ENCODE peak calls at places on chromosomes 7 and 10, in four cellular contexts. M, O, K and H are unnamed samples.
A peak's percentile ranks its signal among the peaks of the same experiment; 100 is the strongest.

GRCh38 chr7:3283130-3283704 is 17.8 kb upstream of the SDK1 start:
- DNase-seq in K (no peak), O (no peak), M (no peak), H (no peak)

GRCh38 chr10:21479553-21480315 is 45.7 kb downstream of the SKIDA1 start:
- DNase-seq in O (peak; percentile 27), K (no peak), M (no peak), H (no peak)

GRCh38 chr10:484441-484924 is 205.0 kb downstream of the DIP2C start:
- DNase-seq in M (no peak), O (no peak), K (no peak), H (peak; percentile 63)

GRCh38 chr10:78937388-78937787 is 131.4 kb upstream of the ZMIZ1 start:
- DNase-seq in K (no peak), M (no peak), O (no peak), H (no peak)

GRCh38 chr10:53983431-53983830 is 817.6 kb downstream of the PCDH15 start:
- DNase-seq in K (no peak), M (no peak), O (no peak), H (no peak)

GRCh38 chr10:16314259-16314658 is 122.6 kb upstream of the PTER start:
- DNase-seq in K (peak; percentile 15), M (no peak), O (peak; percentile 20), H (no peak)

GRCh38 chr7:111931016-111931517 is 275.1 kb downstream of the DOCK4 start:
- DNase-seq in K (no peak), O (peak; percentile 96), M (no peak), H (no peak)

GRCh38 chr7:133822001-133822641 is 305.0 kb upstream of the LRGUK start:
- DNase-seq in O (no peak), M (no peak), K (no peak), H (no peak)

GRCh38 chr7:114879554-114879953 is 42.3 kb upstream of the MDFIC start:
- DNase-seq in K (no peak), M (no peak), O (no peak), H (no peak)

GRCh38 chr7:41979834-41980307 is 257.1 kb downstream of the GLI3 start:
- DNase-seq in O (peak; percentile 3), M (no peak), K (peak; percentile 20), H (peak; percentile 57)

GRCh38 chr10:127016331-127016730 is 111.1 kb downstream of the DOCK1 start:
- DNase-seq in O (no peak), M (no peak), K (no peak), H (no peak)

GRCh38 chr10:85851300-85851699 is 515.3 kb downstream of the GRID1 start:
- DNase-seq in O (no peak), K (no peak), M (no peak), H (no peak)

GRCh38 chr7:120825152-120825551 is 32.8 kb downstream of the TSPAN12 start:
- DNase-seq in K (no peak), O (no peak), M (no peak), H (no peak)

DNA sequence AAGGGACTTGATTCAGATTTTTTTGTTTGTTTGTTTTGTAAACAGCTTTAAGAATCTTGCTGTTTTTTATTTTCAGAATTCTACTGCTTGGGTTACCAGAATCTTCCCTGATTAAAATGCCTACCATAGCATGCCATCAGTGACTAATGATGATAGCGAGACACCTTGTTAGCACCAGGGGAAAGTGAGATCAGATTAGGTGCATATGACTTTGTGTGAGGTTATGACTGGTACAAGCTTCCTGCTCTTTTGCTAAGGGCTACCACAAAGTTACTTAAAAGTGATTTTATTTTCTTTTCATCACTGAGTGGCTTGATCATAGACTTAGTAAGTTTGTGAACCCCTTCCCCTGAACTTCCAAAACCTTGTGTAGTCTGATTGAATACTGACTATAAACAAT is 93.5 kb downstream of the SND1 start:
- DNase-seq in M (no peak), K (no peak), O (no peak), H (no peak)
- TF ChIP-seq CREB1 in M (no peak), K (no peak), O (no peak), H (no peak)

GRCh38 chr10:29285624-29286051 is 3.2 kb upstream of the LYZL1 start:
- DNase-seq in M (peak; percentile 57), K (no peak), O (no peak), H (no peak)
- TF ChIP-seq CBX5 in M (peak; percentile 20), K (no peak), O (no peak), H (no peak)

GRCh38 chr7:24319209-24319608 is 35.2 kb downstream of the NPY start:
- DNase-seq in M (no peak), O (no peak), K (no peak), H (no peak)
- TF ChIP-seq CREB1 in M (no peak), O (no peak), K (no peak), H (no peak)

GRCh38 chr10:33178026-33178755 is 156.3 kb downstream of the NRP1 start:
- DNase-seq in K (no peak), M (no peak), O (no peak), H (no peak)
- TF ChIP-seq CBX5 in K (no peak), M (no peak), O (no peak), H (no peak)

GRCh38 chr7:150397376-150398107 is 18.4 kb downstream of the ZNF775 start:
- DNase-seq in K (no peak), M (no peak), O (no peak), H (no peak)
- TF ChIP-seq CREB1 in K (no peak), M (no peak), O (no peak), H (no peak)

GRCh38 chr10:97553575-97554100 is 18.9 kb upstream of the ANKRD2 start:
- DNase-seq in M (peak; percentile 26), O (peak; percentile 62), K (peak; percentile 35), H (peak; percentile 81)
- TF ChIP-seq CBX5 in M (no peak), O (no peak), K (no peak), H (no peak)

DNA sequence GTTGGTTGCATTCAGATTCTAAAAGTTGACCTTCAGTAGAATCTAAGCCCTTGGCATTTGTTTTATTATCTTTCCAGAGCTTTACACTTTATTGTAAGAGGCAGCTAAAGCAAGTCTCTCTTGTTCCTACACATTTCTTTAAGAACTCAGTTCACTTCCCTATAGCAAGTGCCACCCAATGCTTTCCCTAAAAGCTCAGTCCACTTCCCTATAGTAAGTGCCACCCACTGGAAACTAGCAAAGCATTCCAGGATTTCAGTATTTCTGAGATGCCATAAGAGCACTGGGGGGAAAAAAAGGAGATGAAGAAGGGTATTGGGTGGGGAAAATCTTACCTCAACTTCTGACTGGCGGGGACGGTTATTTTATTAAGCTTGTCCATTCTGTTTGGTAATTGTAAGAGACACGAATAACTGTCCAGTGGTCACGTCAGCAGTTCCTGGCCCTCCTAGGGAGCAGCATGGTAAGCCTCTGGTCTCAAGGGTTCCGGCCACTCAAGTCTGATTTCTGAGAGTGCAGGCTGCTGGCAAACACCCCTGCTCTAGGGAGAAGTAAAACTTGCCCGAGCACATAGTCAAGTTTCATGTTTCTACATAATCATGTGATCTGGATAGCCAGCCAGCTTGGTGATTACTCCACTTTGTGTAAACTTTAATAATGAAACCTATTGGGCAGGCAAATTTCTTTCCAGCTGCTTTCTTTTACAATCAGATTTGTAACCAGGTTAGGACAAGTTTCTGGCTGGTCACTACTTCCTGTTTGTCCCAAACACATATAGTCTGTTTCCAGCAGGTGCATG is at the start of gene BLNK:
- DNase-seq in O (no peak), M (peak; percentile 92), K (no peak), H (no peak)
- TF ChIP-seq CREB1 in O (no peak), M (no peak), K (no peak), H (no peak)

DNA sequence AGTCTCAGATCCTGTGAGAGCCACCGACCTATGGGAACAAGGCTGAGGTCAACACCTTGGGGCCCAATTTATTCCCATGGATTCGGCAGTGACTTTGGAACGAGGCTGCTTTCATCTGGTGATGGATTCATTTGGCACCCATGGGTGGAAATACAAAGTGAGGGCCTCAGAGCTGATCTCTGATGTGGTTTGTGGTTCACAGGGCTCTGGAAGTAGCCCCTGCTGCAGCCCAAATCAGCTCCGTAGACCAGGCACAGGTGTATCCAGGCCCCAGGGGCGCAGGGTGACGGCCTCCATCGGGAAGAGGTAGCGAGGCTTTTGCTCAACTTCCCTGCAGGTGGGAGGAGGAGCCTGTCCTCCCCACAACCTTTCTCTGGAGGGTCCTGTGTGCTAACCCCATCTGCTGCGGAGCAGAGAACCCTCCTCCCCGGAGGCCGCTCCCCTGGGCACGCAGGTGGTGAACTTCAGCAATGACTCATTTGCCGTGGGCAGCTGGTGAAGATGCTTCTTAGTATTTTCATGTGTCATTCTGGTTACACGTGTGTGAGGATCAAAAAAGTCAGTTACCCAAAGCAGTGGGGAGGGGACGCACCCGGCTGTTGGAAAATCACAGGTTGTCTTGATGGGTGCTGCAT is 7.5 kb upstream of the JAKMIP3 start:
- DNase-seq in K (no peak), O (no peak), M (no peak), H (no peak)
- TF ChIP-seq CBX5 in K (no peak), O (no peak), M (no peak), H (no peak)

GRCh38 chr7:116215550-116215949 is 5.2 kb downstream of the TES start:
- DNase-seq in K (no peak), O (no peak), M (no peak), H (no peak)

GRCh38 chr7:116214921-116215320 is 4.6 kb downstream of the TES start:
- DNase-seq in M (no peak), O (no peak), K (no peak), H (no peak)

GRCh38 chr7:116212859-116213258 is 2.5 kb downstream of the TES start:
- DNase-seq in M (no peak), O (no peak), K (no peak), H (no peak)

GRCh38 chr7:116211913-116212596 is 1.7 kb downstream of the TES start:
- DNase-seq in O (no peak), K (no peak), M (no peak), H (no peak)

GRCh38 chr7:116213361-116214155 is 3.2 kb downstream of the TES start:
- DNase-seq in K (no peak), O (no peak), M (no peak), H (no peak)
- TF ChIP-seq CREB1 in K (no peak), O (no peak), M (no peak), H (no peak)

GRCh38 chr7:98251251-98251843 is 685 bp downstream of the TECPR1 start:
- DNase-seq in K (peak; percentile 17), O (peak; percentile 63), M (no peak), H (no peak)
- TF ChIP-seq CBX5 in K (no peak), O (no peak), M (no peak), H (no peak)